ENCODE peak calls at places on chromosomes 4 and X, in seven cellular contexts. F is BE2C, Z is coronary artery, E is left ventricle myocardium inferior, N is WERI-Rb-1, Y is breast epithelium, V is AG10803. T is an unnamed sample.

GRCh38 chrX:153864101-153864500 is 21.9 kb downstream of the L1CAM start:
- DNase-seq in V (no peak), F (peak; percentile 4), E (no peak), Y (no peak), Z (no peak), N (no peak), T (no peak)

GRCh38 chr4:114857831-114858230 is 255.6 kb downstream of the NDST4 start:
- DNase-seq in F (no peak), Y (no peak), N (no peak), E (no peak), V (no peak), Z (no peak), T (no peak)

GRCh38 chr4:65805936-65806335 is 135.6 kb upstream of the EPHA5 start:
- DNase-seq in F (no peak), N (no peak), V (no peak), Z (no peak), E (no peak), Y (no peak), T (no peak)

GRCh38 chr4:38003102-38003501 is 42.9 kb downstream of the PTTG2 start:
- DNase-seq in V (no peak), Y (no peak), Z (no peak), F (no peak), E (no peak), N (no peak), T (no peak)

GRCh38 chr4:94507281-94507680 is 55.5 kb downstream of the PDLIM5 start:
- DNase-seq in V (no peak), F (no peak), Z (no peak), E (no peak), Y (no peak), N (no peak), T (no peak)

GRCh38 chr4:43089730-43090129 is 197.2 kb downstream of the GRXCR1 start:
- DNase-seq in Y (no peak), V (peak; percentile 4), F (no peak), Z (no peak), E (no peak), N (no peak), T (no peak)

GRCh38 chrX:19799319-19800182 is 87.8 kb downstream of the SH3KBP1 start:
- DNase-seq in F (no peak), E (no peak), Y (no peak), N (no peak), V (peak; percentile 72), Z (no peak), T (no peak)

GRCh38 chr4:80113615-80114014 is 40.6 kb upstream of the ANTXR2 start:
- DNase-seq in F (no peak), Z (no peak), E (no peak), Y (no peak), N (no peak), V (no peak), T (no peak)

GRCh38 chr4:74543983-74544382 is 99.0 kb downstream of the AREG start:
- DNase-seq in V (peak; percentile 82), Y (no peak), F (no peak), N (no peak), E (no peak), Z (no peak), T (no peak)

GRCh38 chr4:139208404-139208945 is 31.5 kb upstream of the ELF2 start:
- DNase-seq in Y (no peak), F (no peak), E (no peak), Z (no peak), V (peak; percentile 98), N (no peak), T (no peak)

GRCh38 chr4:84917869-84918600 is 48.5 kb downstream of the WDFY3 start:
- DNase-seq in Z (no peak), E (no peak), Y (no peak), F (no peak), N (no peak), V (no peak), T (no peak)

GRCh38 chrX:123975180-123975579 is 13.7 kb downstream of the STAG2 start:
- DNase-seq in Z (no peak), N (no peak), V (peak; percentile 61), F (no peak), E (no peak), Y (no peak), T (no peak)

GRCh38 chr4:173334891-173335754 is 965 bp upstream of the HMGB2 start:
- DNase-seq in Y (peak; percentile 26), Z (peak; percentile 78), N (peak; percentile 95), E (peak; percentile 60), V (peak; percentile 70), F (peak; percentile 86), T (no peak)

GRCh38 chr4:102493794-102494193 is 7.4 kb upstream of the NFKB1 start:
- DNase-seq in E (no peak), Y (no peak), F (no peak), V (no peak), N (no peak), Z (no peak), T (no peak)

GRCh38 chrX:41010188-41010846 is 74.9 kb upstream of the USP9X start:
- DNase-seq in V (peak; percentile 87), F (peak; percentile 81), Y (peak; percentile 70), N (no peak), Z (peak; percentile 85), E (peak; percentile 73), T (no peak)

GRCh38 chr4:128606173-128606572 is 203.3 kb upstream of the JADE1 start:
- DNase-seq in Z (no peak), N (no peak), Y (no peak), V (peak; percentile 24), E (no peak), F (no peak), T (no peak)

GRCh38 chrX:49166914-49167739 is 4.6 kb downstream of the MAGIX start:
- DNase-seq in E (peak; percentile 75), V (peak; percentile 86), Y (peak; percentile 72), F (peak; percentile 34), Z (peak; percentile 95), N (no peak), T (no peak)

GRCh38 chr4:120664851-120665250 is 257.7 kb downstream of the PRDM5 start:
- DNase-seq in E (no peak), V (no peak), Y (no peak), Z (no peak), F (no peak), N (peak; percentile 56), T (no peak)

GRCh38 chrX:15781964-15782711 is 8.1 kb upstream of the ZRSR2 start:
- DNase-seq in Y (no peak), Z (no peak), V (peak; percentile 2), F (no peak), E (no peak), N (no peak), T (no peak)

GRCh38 chrX:16077811-16078210 is 45.6 kb upstream of the GRPR start:
- DNase-seq in Z (no peak), V (no peak), Y (no peak), E (no peak), F (no peak), N (no peak), T (no peak)

GRCh38 chrX:40952855-40953254 is 132.4 kb upstream of the USP9X start:
- DNase-seq in F (no peak), Z (no peak), E (no peak), V (no peak), Y (no peak), N (no peak), T (no peak)

GRCh38 chrX:3516051-3516541 is 169.6 kb upstream of the MXRA5 start:
- DNase-seq in Z (no peak), V (peak; percentile 75), N (no peak), F (no peak), Y (no peak), E (no peak), T (no peak)

GRCh38 chr4:6680372-6681034 is 13.2 kb upstream of the S100P start:
- DNase-seq in V (no peak), Z (no peak), Y (no peak), E (no peak), N (peak; percentile 52), F (no peak), T (no peak)

GRCh38 chr4:86472377-86473019 is 112.6 kb upstream of the MAPK10 start:
- DNase-seq in Y (no peak), F (no peak), Z (no peak), V (no peak), E (no peak), N (no peak), T (no peak)
- H3K4me3 ChIP-seq in Y (no peak overlapping the region), F (no peak overlapping the region), Z (no peak overlapping the region), V (no peak overlapping the region), E (no peak overlapping the region), N (no peak overlapping the region), T (no peak overlapping the region)

GRCh38 chr4:78784255-78784654 is 8.1 kb downstream of the BMP2K start:
- DNase-seq in Z (no peak), N (no peak), E (no peak), V (peak; percentile 89), F (no peak), Y (no peak), T (no peak)
- TF ChIP-seq CTCF in Z (no peak), N (no peak), E (no peak), V (no peak), F (no peak), Y (no peak), T (no peak)

GRCh38 chrX:95382799-95383198 is 1301.8 kb upstream of the DIAPH2 start:
- DNase-seq in N (no peak), F (no peak), Z (no peak), Y (no peak), E (no peak), V (no peak), T (no peak)
- H3K4me3 ChIP-seq in N (no peak overlapping the region), F (no peak overlapping the region), Z (no peak overlapping the region), Y (no peak overlapping the region), E (no peak overlapping the region), V (no peak overlapping the region), T (no peak overlapping the region)

DNA sequence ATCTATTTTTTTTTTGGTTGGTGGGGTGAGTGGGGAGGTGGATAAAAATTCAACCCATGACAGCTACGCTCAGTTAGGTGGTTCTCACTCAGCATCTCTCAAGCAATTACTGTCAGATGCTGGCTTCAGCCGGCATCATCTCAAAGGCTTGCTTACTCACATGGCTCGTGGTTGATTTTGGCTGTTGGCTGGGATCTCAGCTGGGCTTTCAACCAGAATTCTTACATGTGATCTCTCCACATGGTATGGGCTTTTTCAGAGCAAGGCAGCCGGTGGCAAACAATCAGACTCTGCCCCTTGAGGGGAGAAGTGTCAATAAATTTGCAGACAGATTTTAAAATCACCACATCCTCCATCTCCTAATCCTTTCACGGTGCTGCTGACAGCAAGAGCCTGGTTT is 47.2 kb downstream of the SLC34A2 start:
- DNase-seq in V (peak; percentile 79), N (no peak), E (peak; percentile 40), Y (no peak), F (no peak), Z (no peak), T (peak; percentile 46)
- TF ChIP-seq CTCF in V (peak; percentile 15), N (no peak), E (peak; percentile 15), Y (no peak), F (no peak), Z (no peak), T (peak; percentile 19)